ENCODE peak calls at places on chromosomes 13 and 19, in four cellular contexts. O is cardiac muscle cell, I is A673, F is left ventricle myocardium inferior. D is an unnamed sample. For H3K27me3, the result is how much of the 10 kb centered on the place peaks cover.

GRCh38 chr19:39970674-39971379 is at the start of gene PSMC4:
- DNase-seq in O (peak), F (peak), I (peak), D (peak)

GRCh38 chr19:30792561-30793505 is 420.6 kb downstream of the ZNF536 start:
- DNase-seq in I (no peak), F (no peak), O (no peak), D (no peak)

GRCh38 chr19:32206065-32206464 is 139.3 kb upstream of the ZNF507 start:
- DNase-seq in O (no peak), I (peak), F (no peak), D (no peak)

GRCh38 chr19:29714371-29714952 is 599 bp downstream of the C19orf12 start:
- DNase-seq in O (no peak), I (no peak), F (no peak), D (no peak)

GRCh38 chr19:10625003-10625761 is at the start of gene SLC44A2:
- DNase-seq in O (peak), I (no peak), F (peak), D (peak)

GRCh38 chr13:80132741-80133601 is 208.0 kb downstream of the SPRY2 start:
- DNase-seq in F (peak), O (peak), I (peak), D (peak)

GRCh38 chr19:2544576-2545415 is 68.9 kb downstream of the GADD45B start:
- DNase-seq in O (no peak), F (peak), I (no peak), D (no peak)

GRCh38 chr19:47156861-47157454 is 26.3 kb downstream of the SAE1 start:
- DNase-seq in I (no peak), F (no peak), O (peak), D (no peak)

GRCh38 chr13:50842246-50842645 is 1.2 kb downstream of the DLEU7 start:
- DNase-seq in F (no peak), O (no peak), I (no peak), D (no peak)

GRCh38 chr19:45681391-45682015 is 10.2 kb downstream of the SNRPD2 start:
- DNase-seq in I (peak), O (peak), F (peak), D (peak)
- H3K27ac ChIP-seq in I (peak), O (no peak), F (peak), D (no peak)

GRCh38 chr19:8022275-8022674 is 16.8 kb upstream of the ELAVL1 start:
- DNase-seq in O (no peak), I (no peak), F (no peak), D (no peak)

GRCh38 chr19:8023371-8023770 is 17.9 kb upstream of the ELAVL1 start:
- DNase-seq in I (no peak), F (no peak), O (no peak), D (no peak)

GRCh38 chr19:8021374-8021773 is 15.9 kb upstream of the ELAVL1 start:
- DNase-seq in F (no peak), I (no peak), O (no peak), D (no peak)

GRCh38 chr19:8020681-8021080 is 15.2 kb upstream of the ELAVL1 start:
- DNase-seq in O (no peak), I (no peak), F (no peak), D (no peak)

GRCh38 chr19:8017808-8018207 is 12.4 kb upstream of the ELAVL1 start:
- DNase-seq in I (peak), O (no peak), F (no peak), D (no peak)
- TF ChIP-seq CTCF in I (peak), O (peak), F (no peak), D (no peak)

GRCh38 chr19:41910240-41910991 is 17.8 kb downstream of the ERFL start:
- DNase-seq in O (no peak), F (no peak), I (no peak), D (no peak)
- H3K27me3 ChIP-seq in O (half or more), F (half or more), I (under half), D (under half)

GRCh38 chr19:37964109-37964508 is 57.1 kb downstream of the SIPA1L3 start:
- DNase-seq in O (peak), I (no peak), F (no peak), D (peak)
- H3K27ac ChIP-seq in O (no peak), I (no peak), F (no peak), D (peak)

GRCh38 chr19:6465663-6466062 is 1.6 kb downstream of the CRB3 start:
- DNase-seq in F (no peak), I (no peak), O (no peak), D (no peak)
- TF ChIP-seq CTCF in F (no peak), I (no peak), O (no peak), D (no peak)

DNA sequence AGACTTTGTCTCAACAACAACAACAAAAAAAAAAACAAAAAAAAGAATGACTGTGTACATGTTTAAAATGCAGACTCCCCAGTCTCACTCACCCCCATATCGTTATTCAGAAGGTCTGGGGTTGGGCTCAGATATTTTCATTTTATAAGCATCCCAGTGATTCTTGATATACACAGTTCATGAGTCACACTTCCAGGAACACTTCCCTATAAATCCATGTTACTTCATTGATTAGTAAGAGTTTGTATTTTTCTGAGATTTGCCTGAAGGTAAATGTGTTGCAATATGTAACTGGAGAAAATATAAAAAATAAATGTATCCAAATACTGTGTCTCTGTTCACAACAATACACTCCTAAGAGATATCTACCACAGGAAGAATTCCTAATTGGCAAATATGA is 6.7 kb upstream of the PDX1 start:
- DNase-seq in I (no peak), O (no peak), F (no peak), D (no peak)
- H3K27me3 ChIP-seq in I (half or more), O (half or more), F (half or more), D (under half)

DNA sequence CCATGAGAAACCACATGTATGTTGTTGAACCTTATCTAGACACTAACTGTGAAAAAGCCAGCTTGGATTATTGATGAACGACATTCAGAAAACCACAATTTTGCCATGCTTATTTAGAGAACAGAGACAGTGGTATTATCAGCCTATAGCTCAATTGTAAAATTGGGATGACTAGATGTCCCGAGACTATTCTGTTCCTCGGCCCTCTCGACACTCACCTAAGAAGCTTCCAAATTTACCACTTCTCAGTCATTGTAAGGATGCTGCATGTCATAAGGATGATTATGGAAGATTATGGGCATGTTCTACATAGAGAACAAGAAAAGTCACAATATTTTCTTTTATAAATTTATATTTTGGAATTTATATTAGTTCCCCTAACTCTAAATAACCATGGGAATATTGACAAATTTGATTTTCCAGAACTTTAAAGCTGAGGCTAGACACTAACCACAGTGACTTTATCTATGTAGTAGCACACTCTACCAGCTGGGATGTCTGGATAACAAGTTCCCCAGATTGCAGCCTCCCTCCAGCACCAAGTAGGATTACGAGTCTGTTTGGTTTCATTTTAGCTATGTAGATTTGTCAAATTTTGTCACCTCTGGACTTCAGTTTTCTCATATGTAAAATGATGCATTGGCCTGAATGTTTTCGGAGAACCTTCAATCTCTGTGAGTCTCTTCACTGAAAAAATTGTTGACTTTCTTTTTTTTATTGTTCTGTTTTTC is 513.6 kb downstream of the IRS2 start:
- DNase-seq in F (no peak), I (no peak), O (peak), D (peak)
- H3K27ac ChIP-seq in F (no peak), I (peak), O (no peak), D (peak)

GRCh38 chr13:46286972-46287371 is 75.2 kb downstream of the LRRC63 start:
- DNase-seq in O (no peak), I (no peak), F (no peak), D (no peak)

GRCh38 chr13:46289260-46289955 is 77.7 kb downstream of the LRRC63 start:
- DNase-seq in I (no peak), O (no peak), F (no peak), D (no peak)

DNA sequence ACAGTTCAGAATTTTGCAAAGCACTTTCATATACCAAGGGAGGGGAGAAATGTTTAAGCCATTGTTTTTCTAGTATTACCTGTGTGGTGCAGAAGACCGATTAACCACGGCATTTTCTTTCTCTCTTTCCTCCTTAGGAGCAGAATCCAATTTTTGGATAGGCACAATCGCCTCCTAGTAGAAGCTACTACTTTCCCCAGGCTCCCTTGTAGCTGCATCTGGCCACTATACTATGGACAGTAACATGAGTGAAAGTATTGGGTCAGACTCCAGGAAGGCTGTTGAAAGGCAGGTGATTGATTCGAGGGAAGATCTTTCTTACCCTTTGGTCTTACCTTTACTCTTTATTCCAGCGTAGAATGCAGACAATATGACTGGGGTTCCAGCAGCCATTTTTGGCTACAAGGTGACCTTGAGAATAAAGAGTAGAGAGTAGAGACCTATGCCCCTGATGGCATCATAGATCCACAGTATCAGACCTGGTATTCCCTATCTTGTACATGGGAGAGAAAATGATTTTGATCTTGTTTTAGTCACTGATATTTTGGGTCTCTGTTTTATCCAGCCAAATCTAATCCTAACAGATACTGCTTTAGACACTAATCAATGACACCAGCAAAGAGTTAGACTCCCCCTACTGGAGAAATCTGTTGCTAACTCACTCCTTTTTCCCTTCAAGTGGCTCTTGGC is 77.0 kb downstream of the LRRC63 start:
- DNase-seq in I (peak), F (no peak), O (peak), D (peak)
- TF ChIP-seq CTCF in I (peak), F (peak), O (peak), D (peak)

GRCh38 chr19:18128044-18128443 is 24.9 kb upstream of the PIK3R2 start:
- DNase-seq in F (no peak), I (no peak), O (no peak), D (no peak)

GRCh38 chr19:18128805-18129204 is 24.2 kb upstream of the PIK3R2 start:
- DNase-seq in I (no peak), F (no peak), O (no peak), D (no peak)

GRCh38 chr19:18135712-18136584 is 17.0 kb upstream of the PIK3R2 start:
- DNase-seq in I (no peak), F (no peak), O (no peak), D (no peak)

GRCh38 chr19:18130523-18131242 is 22.3 kb upstream of the PIK3R2 start:
- DNase-seq in O (no peak), F (no peak), I (no peak), D (no peak)

DNA sequence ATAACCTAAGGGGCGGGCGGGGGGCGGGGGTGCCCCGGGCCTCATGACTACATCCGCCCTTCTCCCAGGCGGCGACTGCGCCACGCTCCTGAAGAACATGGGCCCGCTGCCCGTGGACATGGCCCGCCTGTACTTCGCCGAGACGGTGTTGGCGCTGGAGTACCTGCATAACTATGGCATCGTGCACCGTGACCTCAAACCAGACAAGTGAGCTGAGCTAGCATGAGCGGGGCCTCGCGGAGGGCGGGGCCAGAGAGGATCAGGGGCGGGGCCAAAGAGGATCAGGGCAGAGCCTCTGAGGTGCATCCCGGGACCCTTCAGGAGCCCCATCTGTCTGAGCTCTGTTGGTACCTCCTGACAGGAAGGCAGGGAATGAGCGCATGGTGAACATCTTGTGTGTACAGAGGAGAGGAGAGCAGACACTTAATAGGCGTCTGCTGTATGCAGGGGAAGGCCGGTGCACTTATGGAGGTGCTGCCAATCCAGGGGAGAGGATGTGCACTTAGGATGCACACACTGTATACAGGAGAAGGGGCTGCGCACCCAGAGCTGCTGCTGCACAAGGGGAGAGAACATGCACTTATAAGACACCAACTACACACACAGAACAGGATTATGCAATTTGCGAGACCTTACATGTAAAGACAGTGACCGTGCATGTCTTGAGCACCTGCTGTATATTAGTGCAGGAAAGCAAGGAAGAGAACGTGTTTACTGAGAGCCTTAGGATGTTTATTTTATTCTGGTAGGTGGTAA is 20.9 kb upstream of the PIK3R2 start:
- DNase-seq in I (peak), F (no peak), O (no peak), D (no peak)
- H3K27me3 ChIP-seq in I (under half), F (under half), O (under half), D (under half)

D was measured in brain microvascular endothelial cell.